ENCODE peak calls at places on chromosomes 2 and 18, in six cellular contexts. One of them, this sample, is unnamed. For H3K4me1 and H3K36me3, the result is how much of the 10 kb centered on the place peaks cover.

GRCh38 chr18:61085036-61085435 is 248.2 kb upstream of the CDH20 start:
- DNase-seq in adipocyte: no peak
- DNase-seq in GM23248: no peak
- DNase-seq in colonic mucosa: no peak
- DNase-seq in adrenal gland: no peak
- DNase-seq in HCT116: no peak
- DNase-seq in this sample: no peak

GRCh38 chr2:4715065-4715464 is 977.1 kb upstream of the SOX11 start:
- DNase-seq in colonic mucosa: no peak
- DNase-seq in GM23248: no peak
- DNase-seq in adipocyte: no peak
- DNase-seq in HCT116: no peak
- DNase-seq in adrenal gland: no peak
- DNase-seq in this sample: no peak

GRCh38 chr2:86697539-86697938 is 22.6 kb upstream of the RMND5A start:
- DNase-seq in adrenal gland: no peak
- DNase-seq in HCT116: no peak
- DNase-seq in colonic mucosa: no peak
- DNase-seq in GM23248: no peak
- DNase-seq in adipocyte: no peak
- DNase-seq in this sample: no peak

GRCh38 chr2:181683518-181684453 is 3.5 kb upstream of the NEUROD1 start:
- DNase-seq in adipocyte: peak
- DNase-seq in HCT116: peak
- DNase-seq in GM23248: peak
- DNase-seq in colonic mucosa: no peak
- DNase-seq in adrenal gland: no peak
- DNase-seq in this sample: no peak

GRCh38 chr2:68772109-68772508 is 37.5 kb downstream of the ARHGAP25 start:
- DNase-seq in HCT116: no peak
- DNase-seq in colonic mucosa: no peak
- DNase-seq in adrenal gland: no peak
- DNase-seq in adipocyte: no peak
- DNase-seq in GM23248: no peak
- DNase-seq in this sample: no peak

GRCh38 chr2:189402932-189403331 is 38.3 kb upstream of the WDR75 start:
- DNase-seq in HCT116: no peak
- DNase-seq in GM23248: peak
- DNase-seq in adrenal gland: no peak
- DNase-seq in adipocyte: peak
- DNase-seq in colonic mucosa: no peak
- DNase-seq in this sample: no peak

GRCh38 chr18:75088622-75089211 is 120.2 kb downstream of the PTGR3 start:
- DNase-seq in colonic mucosa: no peak
- DNase-seq in HCT116: no peak
- DNase-seq in adipocyte: no peak
- DNase-seq in GM23248: no peak
- DNase-seq in adrenal gland: no peak
- DNase-seq in this sample: no peak

GRCh38 chr2:46239847-46240181 is 57.4 kb upstream of the EPAS1 start:
- DNase-seq in colonic mucosa: no peak
- DNase-seq in adipocyte: no peak
- DNase-seq in GM23248: no peak
- DNase-seq in HCT116: no peak
- DNase-seq in adrenal gland: no peak
- DNase-seq in this sample: no peak

GRCh38 chr2:128835974-128836373 is 517.3 kb upstream of the HS6ST1 start:
- DNase-seq in GM23248: no peak
- DNase-seq in adipocyte: no peak
- DNase-seq in adrenal gland: no peak
- DNase-seq in HCT116: no peak
- DNase-seq in colonic mucosa: no peak
- DNase-seq in this sample: no peak

GRCh38 chr18:32093106-32093511 is 1.4 kb downstream of the RNF138 start:
- DNase-seq in GM23248: peak
- DNase-seq in HCT116: no peak
- DNase-seq in adrenal gland: peak
- DNase-seq in adipocyte: peak
- DNase-seq in colonic mucosa: peak
- DNase-seq in this sample: peak

GRCh38 chr2:194962254-194962653 is 694.8 kb upstream of the SLC39A10 start:
- DNase-seq in GM23248: no peak
- DNase-seq in HCT116: no peak
- DNase-seq in adrenal gland: no peak
- DNase-seq in colonic mucosa: no peak
- DNase-seq in adipocyte: no peak
- DNase-seq in this sample: no peak

GRCh38 chr2:225431387-225431786 is 31.9 kb downstream of the NYAP2 start:
- DNase-seq in HCT116: no peak
- DNase-seq in colonic mucosa: no peak
- DNase-seq in adrenal gland: no peak
- DNase-seq in GM23248: no peak
- DNase-seq in adipocyte: no peak
- DNase-seq in this sample: no peak

GRCh38 chr2:60882971-60883753 is 1.8 kb downstream of the REL start:
- DNase-seq in adrenal gland: no peak
- DNase-seq in GM23248: peak
- DNase-seq in HCT116: no peak
- DNase-seq in adipocyte: peak
- DNase-seq in colonic mucosa: peak
- DNase-seq in this sample: no peak

GRCh38 chr2:149594411-149594810 is 6.8 kb upstream of the MMADHC start:
- DNase-seq in HCT116: no peak
- DNase-seq in colonic mucosa: no peak
- DNase-seq in adrenal gland: no peak
- DNase-seq in adipocyte: no peak
- DNase-seq in GM23248: no peak
- DNase-seq in this sample: no peak
- H3K4me1 ChIP-seq in HCT116: under half
- H3K4me1 ChIP-seq in colonic mucosa: under half
- H3K4me1 ChIP-seq in adrenal gland: under half
- H3K4me1 ChIP-seq in adipocyte: under half
- H3K4me1 ChIP-seq in GM23248: under half
- H3K4me1 ChIP-seq in this sample: under half

DNA sequence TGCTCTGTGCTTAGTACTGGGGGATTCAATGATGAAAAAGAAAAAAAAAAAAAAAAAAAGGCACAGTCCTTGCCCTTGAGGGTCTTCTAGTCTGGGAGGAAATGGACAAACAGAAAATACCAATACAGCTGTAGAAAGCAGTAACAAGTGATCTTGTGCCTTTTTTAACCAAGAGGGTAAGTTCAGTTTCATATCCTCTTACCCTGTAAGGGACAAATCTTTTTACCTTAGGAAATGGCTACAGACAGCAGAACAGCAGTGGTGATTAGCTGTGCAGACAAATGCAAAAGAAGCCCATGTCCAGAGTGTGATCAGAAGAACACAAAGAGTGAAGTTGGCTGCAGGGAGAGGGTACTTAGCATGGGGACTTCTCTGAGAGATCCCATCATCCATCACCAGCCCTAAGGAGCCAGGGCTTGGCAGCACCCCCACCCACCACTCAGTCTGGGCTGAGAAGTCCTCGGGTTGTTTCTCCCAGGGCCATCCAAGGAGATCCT is 102.9 kb downstream of the ALPK2 start:
- DNase-seq in adipocyte: no peak
- DNase-seq in GM23248: no peak
- DNase-seq in HCT116: no peak
- DNase-seq in adrenal gland: no peak
- DNase-seq in colonic mucosa: no peak
- DNase-seq in this sample: no peak
- H3K4me3 ChIP-seq in adipocyte: no peak
- H3K4me3 ChIP-seq in GM23248: no peak
- H3K4me3 ChIP-seq in HCT116: no peak
- H3K4me3 ChIP-seq in adrenal gland: no peak
- H3K4me3 ChIP-seq in colonic mucosa: no peak
- H3K4me3 ChIP-seq in this sample: no peak

DNA sequence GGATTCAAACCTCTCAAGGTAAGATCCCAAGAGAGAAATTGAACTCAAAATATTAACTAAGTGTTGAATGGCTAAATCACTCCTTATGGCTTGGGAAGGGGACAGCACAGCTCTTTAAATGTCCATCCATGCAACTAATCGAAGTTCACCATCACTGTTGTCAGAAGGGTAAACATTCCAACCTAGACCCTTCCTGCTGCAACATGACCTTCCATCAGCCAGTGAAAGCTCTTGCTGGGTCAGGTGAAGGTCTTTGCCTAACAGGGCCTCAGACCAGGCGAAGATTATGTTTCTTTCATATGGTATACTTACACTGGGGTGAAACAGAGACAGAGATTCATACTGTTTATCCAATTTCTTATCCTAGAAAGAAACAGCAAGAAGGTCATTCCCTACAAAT is 16.4 kb downstream of the IAH1 start:
- DNase-seq in GM23248: no peak
- DNase-seq in colonic mucosa: no peak
- DNase-seq in HCT116: no peak
- DNase-seq in adrenal gland: no peak
- DNase-seq in adipocyte: no peak
- DNase-seq in this sample: no peak
- H3K36me3 ChIP-seq in GM23248: half or more
- H3K36me3 ChIP-seq in colonic mucosa: under half
- H3K36me3 ChIP-seq in HCT116: half or more
- H3K36me3 ChIP-seq in adrenal gland: half or more
- H3K36me3 ChIP-seq in adipocyte: half or more
- H3K36me3 ChIP-seq in this sample: under half

DNA sequence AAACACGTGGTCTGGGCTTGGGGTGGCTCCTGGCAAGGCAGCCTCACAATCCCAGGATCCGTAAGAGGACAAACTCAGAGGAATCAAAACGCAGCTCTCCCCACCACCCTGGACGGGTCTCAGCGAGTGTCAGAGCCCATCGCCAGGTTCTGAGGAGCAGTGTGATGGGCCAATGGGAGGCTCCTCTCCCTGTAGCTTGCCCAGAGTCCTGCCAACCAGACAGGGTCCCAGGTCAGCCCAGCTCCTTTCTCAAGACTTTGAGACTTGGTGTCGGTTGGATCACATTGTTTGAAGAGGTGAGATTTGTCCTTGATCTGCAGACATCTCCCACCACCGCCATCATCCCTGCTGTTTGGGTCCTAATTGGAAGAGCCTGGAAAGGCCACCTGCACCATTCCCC is 50.4 kb downstream of the GLI2 start:
- DNase-seq in GM23248: no peak
- DNase-seq in adrenal gland: no peak
- DNase-seq in adipocyte: no peak
- DNase-seq in HCT116: no peak
- DNase-seq in colonic mucosa: no peak
- DNase-seq in this sample: no peak
- H3K4me1 ChIP-seq in GM23248: under half
- H3K4me1 ChIP-seq in adrenal gland: under half
- H3K4me1 ChIP-seq in adipocyte: under half
- H3K4me1 ChIP-seq in HCT116: under half
- H3K4me1 ChIP-seq in colonic mucosa: under half
- H3K4me1 ChIP-seq in this sample: under half